ENCODE peak calls at places on chromosomes 11 and 22, in four cellular contexts. E is upper lobe of left lung, M is right lobe of liver, L is body of pancreas. Y is an unnamed sample.

GRCh38 chr11:46845740-46846509 is at the start of gene CKAP5:
- DNase-seq in M (peak; percentile 90), L (peak; percentile 88), E (peak; percentile 93), Y (peak; percentile 84)

GRCh38 chr11:119228535-119229302 is 22.6 kb downstream of the CBL start:
- DNase-seq in E (no peak), M (no peak), L (no peak), Y (no peak)

GRCh38 chr11:11931461-11932055 is 76.9 kb downstream of the DKK3 start:
- DNase-seq in M (no peak), L (no peak), E (no peak), Y (no peak)

GRCh38 chr22:23233084-23233501 is 52.8 kb downstream of the BCR start:
- DNase-seq in L (no peak), E (no peak), M (no peak), Y (no peak)

GRCh38 chr11:76891285-76891684 is 30.6 kb downstream of the ACER3 start:
- DNase-seq in E (no peak), M (no peak), L (no peak), Y (no peak)

GRCh38 chr11:74937696-74938475 is 11.0 kb downstream of the XRRA1 start:
- DNase-seq in E (no peak), M (no peak), L (no peak), Y (no peak)

GRCh38 chr11:62652156-62653006 is 721 bp downstream of the INTS5 start:
- DNase-seq in M (peak; percentile 27), E (no peak), L (no peak), Y (no peak)

GRCh38 chr11:9664276-9665171 is 647 bp downstream of the SWAP70 start:
- DNase-seq in M (peak; percentile 57), L (peak; percentile 52), E (peak; percentile 36), Y (no peak)

GRCh38 chr11:110903830-110904229 is 191.6 kb upstream of the ARHGAP20 start:
- DNase-seq in L (no peak), E (no peak), M (no peak), Y (no peak)

GRCh38 chr11:63537293-63538101 is 889 bp downstream of the PLAAT4 start:
- DNase-seq in M (peak; percentile 69), E (peak; percentile 72), L (peak; percentile 65), Y (peak; percentile 62)

GRCh38 chr11:130199792-130200191 is 40.2 kb downstream of the ST14 start:
- DNase-seq in E (no peak), M (no peak), L (no peak), Y (no peak)

GRCh38 chr11:111531687-111532364 is 8.7 kb upstream of the LAYN start:
- DNase-seq in E (no peak), M (no peak), L (no peak), Y (no peak)

GRCh38 chr22:31259798-31260473 is 32.4 kb downstream of the PIK3IP1 start:
- DNase-seq in L (no peak), M (no peak), E (no peak), Y (no peak)

GRCh38 chr22:31250740-31251330 is 38.7 kb downstream of the LIMK2 start:
- DNase-seq in E (no peak), L (no peak), M (no peak), Y (no peak)

GRCh38 chr22:31248138-31248745 is 36.1 kb downstream of the LIMK2 start:
- DNase-seq in M (no peak), L (peak; percentile 75), E (peak; percentile 92), Y (peak; percentile 74)

GRCh38 chr22:31248965-31249940 is 37.2 kb downstream of the LIMK2 start:
- DNase-seq in E (peak; percentile 74), M (no peak), L (no peak), Y (no peak)

DNA sequence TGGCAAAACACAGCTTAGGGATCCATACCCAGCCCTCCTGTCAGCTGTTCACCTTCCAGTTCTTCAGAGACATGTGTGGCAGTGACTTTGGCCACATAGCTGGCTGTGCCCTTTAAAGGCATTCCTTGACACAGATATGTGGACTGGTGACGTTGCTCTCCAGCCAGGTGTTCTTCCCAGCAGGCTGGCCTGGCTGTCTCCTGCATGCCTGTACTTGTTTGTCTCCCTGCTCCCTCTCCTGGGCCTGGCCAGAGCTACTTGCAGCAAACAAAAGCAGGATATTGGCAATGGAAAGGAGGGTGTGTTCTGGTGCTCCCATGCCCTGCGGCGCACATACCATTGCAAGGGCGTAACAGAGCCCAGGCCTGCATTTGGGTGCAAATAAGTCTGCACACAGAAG is 38.3 kb downstream of the PIK3IP1 start:
- DNase-seq in L (peak; percentile 82), E (peak; percentile 85), M (no peak), Y (peak; percentile 31)
- TF ChIP-seq POLR2A in L (no peak), E (no peak), M (no peak), Y (no peak)

GRCh38 chr11:1889527-1889930 is 2.2 kb downstream of the PRR33 start:
- DNase-seq in L (no peak), E (no peak), M (no peak), Y (no peak)

GRCh38 chr11:1888347-1888753 is 3.3 kb downstream of the PRR33 start:
- DNase-seq in L (no peak), E (no peak), M (no peak), Y (peak; percentile 13)

GRCh38 chr11:1887451-1888346 is 4.0 kb downstream of the PRR33 start:
- DNase-seq in L (peak; percentile 15), M (no peak), E (no peak), Y (peak; percentile 32)

GRCh38 chr11:1889941-1890855 is 1.5 kb downstream of the PRR33 start:
- DNase-seq in E (no peak), M (no peak), L (no peak), Y (no peak)

DNA sequence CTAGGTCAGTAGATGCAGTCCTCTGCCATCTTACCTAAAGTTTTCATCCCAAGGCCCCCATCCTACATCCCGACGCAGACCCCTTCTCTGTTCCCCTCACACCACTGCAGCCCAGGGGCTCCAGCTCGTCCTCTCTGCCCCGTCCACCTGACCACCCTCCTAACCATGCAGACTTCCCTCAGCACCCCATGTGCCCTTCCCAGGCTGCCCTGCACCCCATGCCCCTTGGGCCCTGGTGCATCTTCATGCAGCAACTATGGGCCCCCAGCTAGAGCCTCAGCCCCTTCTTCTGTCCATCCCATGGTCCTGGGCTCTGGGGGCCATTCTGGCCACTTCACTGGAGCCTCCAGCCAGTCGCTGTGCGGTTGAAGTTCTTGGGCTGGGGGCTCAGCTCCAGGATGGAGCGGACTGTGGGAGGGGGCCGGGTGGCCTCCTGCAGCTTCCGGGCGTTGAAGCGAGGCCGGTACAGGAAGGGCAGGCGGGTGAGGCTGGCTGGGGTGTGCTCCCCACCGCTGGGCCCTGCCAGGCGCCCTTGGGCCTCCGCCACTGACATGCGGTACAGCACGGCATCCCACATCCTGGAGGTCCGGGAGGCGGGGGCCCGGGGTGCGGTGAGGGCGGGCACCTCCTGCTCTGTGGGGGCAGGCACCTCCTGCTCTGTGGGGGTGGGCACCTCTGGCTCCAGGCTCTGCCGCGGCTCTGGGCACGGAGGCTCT is 2.7 kb downstream of the PRR33 start:
- DNase-seq in M (no peak), L (no peak), E (no peak), Y (peak; percentile 38)
- H3K4me3 ChIP-seq in M (no peak overlapping the region), L (no peak overlapping the region), E (no peak overlapping the region), Y (no peak overlapping the region)

DNA sequence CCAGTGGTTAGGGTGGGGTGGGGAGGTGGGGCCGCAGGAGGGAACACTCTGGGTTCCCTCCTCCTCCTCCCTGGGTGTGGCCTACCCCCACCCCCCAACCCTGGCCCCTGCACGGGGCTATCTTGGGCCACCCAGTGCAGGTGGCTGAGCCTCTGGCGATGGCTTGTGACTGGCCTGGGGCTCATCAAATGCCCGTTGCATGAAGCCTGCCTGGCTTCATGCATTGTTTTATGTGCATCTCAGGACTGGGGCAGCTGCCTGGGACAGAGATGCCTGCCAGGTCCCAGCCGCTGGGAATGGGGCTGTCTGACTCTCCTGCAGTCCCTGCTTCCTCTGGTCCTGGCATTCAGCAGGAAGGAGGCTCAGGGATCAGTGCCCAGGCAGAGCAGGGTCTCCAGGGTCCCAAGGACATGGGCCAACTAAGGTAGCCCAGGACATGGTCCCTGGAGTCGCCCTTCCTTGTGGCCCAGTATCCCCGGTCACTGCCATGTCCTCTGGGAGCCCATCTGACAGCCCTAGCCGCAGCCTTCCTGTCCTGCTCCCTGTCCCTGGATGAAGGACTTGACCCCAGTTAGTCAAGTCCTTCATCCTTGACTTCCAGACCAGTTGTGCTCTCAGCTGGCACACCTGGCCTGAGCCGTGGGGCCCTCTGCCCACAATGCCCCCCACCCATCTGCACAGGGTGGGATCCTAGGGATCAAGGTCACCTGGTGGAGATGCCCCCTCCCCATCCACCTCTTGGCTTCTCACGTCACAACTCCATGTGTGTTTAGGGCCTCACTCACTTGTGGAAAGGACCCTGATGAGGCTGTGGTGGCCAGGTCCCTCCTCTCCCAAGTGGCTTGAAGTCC is 112.1 kb upstream of the FGF3 start:
- DNase-seq in L (no peak), E (no peak), M (no peak), Y (peak; percentile 4)
- H3K27ac ChIP-seq in L (no peak overlapping the region), E (no peak overlapping the region), M (no peak overlapping the region), Y (no peak overlapping the region)

GRCh38 chr22:45976351-45977002 is 485 bp downstream of the WNT7B start:
- DNase-seq in M (no peak), L (no peak), E (no peak), Y (no peak)

GRCh38 chr22:45972091-45972867 is 4.7 kb downstream of the WNT7B start:
- DNase-seq in E (no peak), L (no peak), M (no peak), Y (no peak)

GRCh38 chr22:45972868-45973212 is 4.1 kb downstream of the WNT7B start:
- DNase-seq in M (no peak), E (no peak), L (no peak), Y (no peak)

GRCh38 chr22:45975266-45976161 is 1.4 kb downstream of the WNT7B start:
- DNase-seq in L (no peak), M (no peak), E (peak; percentile 53), Y (no peak)

DNA sequence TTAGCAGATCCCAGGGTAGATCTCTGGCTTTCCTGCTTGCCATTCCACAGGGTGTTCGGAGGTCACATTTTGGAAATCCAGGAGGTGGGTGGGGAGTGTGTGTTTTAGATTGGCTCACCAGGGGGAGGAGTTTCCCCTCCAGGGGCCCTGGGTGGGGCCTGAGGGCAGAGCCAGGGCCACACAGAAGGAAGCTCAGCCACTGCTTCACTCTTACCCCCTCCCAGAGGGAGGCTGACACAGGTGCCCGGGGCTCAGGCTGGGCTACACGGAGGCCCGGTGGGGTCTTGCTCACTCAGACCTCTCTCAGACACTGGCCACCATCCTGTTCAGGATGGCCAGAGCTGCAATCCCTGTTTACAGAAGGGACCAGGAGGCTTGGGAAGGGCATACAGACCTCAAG is 2.5 kb downstream of the WNT7B start:
- DNase-seq in L (no peak), M (no peak), E (peak; percentile 66), Y (no peak)
- TF ChIP-seq POLR2A in L (no peak), M (no peak), E (no peak), Y (no peak)

DNA sequence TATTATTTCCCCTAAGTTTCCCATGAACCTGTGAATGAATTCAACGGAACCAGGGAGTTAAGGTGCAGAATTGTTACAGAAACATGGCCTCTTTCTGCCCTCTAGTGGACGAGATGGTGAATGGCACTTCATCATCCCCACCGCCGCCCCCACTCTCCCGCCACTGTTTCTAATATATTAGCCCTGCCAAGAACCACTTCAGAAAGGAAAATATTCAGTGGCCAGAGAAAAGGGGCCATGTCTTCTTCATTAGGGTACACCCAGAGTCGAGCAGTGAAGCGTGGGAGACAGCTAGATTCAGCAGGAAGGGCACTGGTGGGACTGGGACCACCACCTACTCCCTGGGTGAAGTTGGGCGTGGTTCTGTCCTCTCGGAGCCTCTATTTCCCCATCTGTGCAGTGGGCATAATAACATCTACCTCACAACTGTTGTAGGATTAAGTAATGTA is 46.4 kb upstream of the SYT13 start:
- DNase-seq in E (no peak), M (no peak), L (peak; percentile 47), Y (no peak)
- H3K4me3 ChIP-seq in E (no peak overlapping the region), M (no peak overlapping the region), L (no peak overlapping the region), Y (no peak overlapping the region)

Y was measured in gastrocnemius medialis.